ENCODE peak calls at places on chromosome 6, in ten cellular contexts. S is BE2C; T is CD4-positive, alpha-beta T cell; Y is natural killer cell; D is PC-3; F is fibroblast of lung; J is neural crest cell; L is GM20000; N is GM13976; K is GM23338. Z is an unnamed sample.

GRCh38 chr6:139257821-139258398 is 33.9 kb downstream of the TXLNB start:
- DNase-seq in S (no peak), T (no peak), Y (no peak), D (no peak), F (no peak), J (no peak), L (no peak), N (no peak), K (peak), Z (no peak)

GRCh38 chr6:65531545-65531944 is 175.5 kb downstream of the EYS start:
- DNase-seq in S (no peak), T (no peak), Y (no peak), D (no peak), F (no peak), J (no peak), L (no peak), N (no peak), K (no peak), Z (no peak)

GRCh38 chr6:571892-572291 is 85.0 kb downstream of the HUS1B start:
- DNase-seq in S (no peak), T (no peak), Y (no peak), D (peak), F (no peak), J (no peak), L (no peak), N (no peak), K (no peak), Z (no peak)

GRCh38 chr6:41524634-41525011 is 21.6 kb upstream of the FOXP4 start:
- DNase-seq in S (no peak), T (no peak), Y (no peak), D (no peak), F (no peak), J (no peak), L (no peak), N (no peak), K (no peak), Z (no peak)

GRCh38 chr6:119626884-119627619 is 277.5 kb upstream of the MAN1A1 start:
- DNase-seq in S (no peak), T (no peak), Y (no peak), D (peak), F (no peak), J (no peak), L (no peak), N (no peak), K (no peak), Z (no peak)

GRCh38 chr6:41638002-41638800 is at the start of gene MDFI:
- DNase-seq in S (no peak), T (no peak), Y (no peak), D (no peak), F (no peak), J (peak), L (no peak), N (no peak), K (peak), Z (no peak)

GRCh38 chr6:139452176-139452876 is 77.9 kb upstream of the CITED2 start:
- DNase-seq in S (no peak), T (no peak), Y (no peak), D (peak), F (peak), J (no peak), L (no peak), N (no peak), K (no peak), Z (no peak)

GRCh38 chr6:82348130-82348529 is 15.5 kb upstream of the TPBG start:
- DNase-seq in S (no peak), T (no peak), Y (no peak), D (peak), F (no peak), J (no peak), L (no peak), N (no peak), K (peak), Z (no peak)

GRCh38 chr6:47256361-47256760 is 53.3 kb downstream of the TNFRSF21 start:
- DNase-seq in S (no peak), T (no peak), Y (no peak), D (no peak), F (no peak), J (no peak), L (no peak), N (no peak), K (no peak), Z (no peak)

GRCh38 chr6:148518371-148519156 is 175.9 kb downstream of the SASH1 start:
- DNase-seq in S (no peak), T (no peak), Y (no peak), D (no peak), F (no peak), J (no peak), L (no peak), N (no peak), K (no peak), Z (no peak)

GRCh38 chr6:127844529-127844928 is 56.3 kb downstream of the THEMIS start:
- DNase-seq in S (no peak), T (no peak), Y (no peak), D (no peak), F (peak), J (no peak), L (no peak), N (no peak), K (no peak), Z (no peak)

GRCh38 chr6:157430834-157431233 is 49.8 kb downstream of the ZDHHC14 start:
- DNase-seq in S (no peak), T (no peak), Y (no peak), D (no peak), F (no peak), J (no peak), L (no peak), N (no peak), K (no peak), Z (no peak)

GRCh38 chr6:104795363-104795762 is 64.4 kb downstream of the HACE1 start:
- DNase-seq in S (no peak), T (no peak), Y (no peak), D (no peak), F (no peak), J (no peak), L (no peak), N (no peak), K (no peak), Z (no peak)

GRCh38 chr6:4774715-4775590 is 1.3 kb upstream of the CDYL start:
- DNase-seq in S (no peak), T (peak), Y (peak), D (no peak), F (no peak), J (peak), L (no peak), N (peak), K (peak), Z (peak)

GRCh38 chr6:11389977-11390376 is 147.6 kb upstream of the TMEM170B start:
- DNase-seq in S (no peak), T (no peak), Y (no peak), D (peak), F (no peak), J (no peak), L (no peak), N (no peak), K (no peak), Z (no peak)

GRCh38 chr6:22041797-22042489 is 254.9 kb downstream of the PRL start:
- DNase-seq in S (no peak), T (no peak), Y (no peak), D (peak), F (peak), J (no peak), L (no peak), N (no peak), K (no peak), Z (no peak)

GRCh38 chr6:21455071-21455470 is 138.5 kb upstream of the SOX4 start:
- DNase-seq in S (no peak), T (no peak), Y (no peak), D (no peak), F (no peak), J (no peak), L (no peak), N (no peak), K (no peak), Z (no peak)

GRCh38 chr6:41698350-41698781 is 37.0 kb downstream of the TFEB start:
- DNase-seq in S (no peak), T (no peak), Y (no peak), D (no peak), F (peak), J (no peak), L (no peak), N (no peak), K (no peak), Z (no peak)

GRCh38 chr6:106974337-106974998 is at the start of gene CD24:
- DNase-seq in S (peak), T (no peak), Y (no peak), D (peak), F (no peak), J (peak), L (peak), N (peak), K (peak), Z (peak)

GRCh38 chr6:3808759-3809514 is 40.2 kb upstream of the FAM50B start:
- DNase-seq in S (no peak), T (no peak), Y (no peak), D (peak), F (peak), J (no peak), L (no peak), N (no peak), K (no peak), Z (no peak)

GRCh38 chr6:14881399-14881798 is 364.5 kb upstream of the JARID2 start:
- DNase-seq in S (no peak), T (no peak), Y (no peak), D (peak), F (peak), J (no peak), L (no peak), N (no peak), K (no peak), Z (no peak)

GRCh38 chr6:91730710-91731109 is 1143.8 kb upstream of the MAP3K7 start:
- DNase-seq in S (no peak), T (no peak), Y (no peak), D (no peak), F (no peak), J (no peak), L (peak), N (no peak), K (no peak), Z (no peak)

GRCh38 chr6:143457563-143458359 is 7.2 kb downstream of the PEX3 start:
- DNase-seq in S (no peak), T (no peak), Y (no peak), D (peak), F (peak), J (no peak), L (no peak), N (no peak), K (no peak), Z (no peak)

DNA sequence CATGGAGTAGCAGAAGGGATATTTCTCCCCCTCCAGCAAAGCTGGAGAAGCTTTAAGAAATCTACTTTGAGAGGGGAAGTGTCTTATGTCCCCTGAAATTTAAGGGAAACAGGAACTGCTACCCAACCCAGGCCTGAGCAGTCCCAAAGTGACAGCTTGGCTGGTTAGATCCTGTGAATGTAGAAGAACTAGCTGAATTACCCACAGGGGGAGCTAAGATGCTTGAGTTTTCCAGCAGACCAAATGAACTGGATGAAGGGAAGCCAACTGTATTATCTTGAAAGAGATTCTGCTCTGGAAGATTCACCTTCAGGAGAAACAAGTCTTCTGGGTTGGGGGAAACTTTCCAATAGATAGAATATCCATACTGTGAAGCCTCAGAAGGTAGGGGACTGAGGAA is 303.3 kb upstream of the MMS22L start:
- DNase-seq in S (peak), T (no peak), Y (no peak), D (no peak), F (peak), J (no peak), L (peak), N (peak), K (peak), Z (no peak)
- TF ChIP-seq CTCF in S (peak), T (no peak), Y (no peak), D (peak), F (peak), J (peak), L (no peak), N (peak), K (peak), Z (no peak)

DNA sequence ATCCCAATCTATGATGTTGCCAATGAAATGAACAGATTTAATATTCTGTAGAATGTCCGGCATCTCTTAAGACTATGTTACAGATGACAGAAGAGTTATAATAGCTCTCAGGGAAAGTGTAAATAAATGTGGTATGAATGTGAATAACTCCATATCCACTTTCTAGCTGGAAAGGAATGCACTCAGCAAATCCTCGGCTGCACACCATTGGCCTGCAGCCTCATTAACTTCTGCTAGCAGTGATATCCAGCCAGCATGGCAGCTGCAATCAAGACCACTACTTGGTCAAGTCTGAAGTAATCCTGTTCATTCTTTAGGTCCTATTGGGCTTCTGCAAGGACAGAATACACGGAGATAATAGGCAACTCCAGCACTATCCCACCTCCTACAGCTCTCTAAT is 17.3 kb upstream of the MICA start:
- DNase-seq in S (no peak), T (no peak), Y (no peak), D (no peak), F (no peak), J (no peak), L (no peak), N (no peak), K (no peak), Z (no peak)
- TF ChIP-seq CTCF in S (no peak), T (no peak), Y (no peak), D (no peak), F (no peak), J (no peak), L (no peak), N (no peak), K (no peak), Z (no peak)

GRCh38 chr6:28861339-28861738 is 62.4 kb downstream of the TRIM27 start:
- DNase-seq in S (no peak), T (no peak), Y (no peak), D (no peak), F (no peak), J (no peak), L (no peak), N (no peak), K (no peak), Z (no peak)
- TF ChIP-seq CTCF in S (no peak), T (no peak), Y (no peak), D (no peak), F (no peak), J (no peak), L (no peak), N (no peak), K (no peak), Z (no peak)

GRCh38 chr6:42848700-42849099 is 30.7 kb upstream of the RPL7L1 start:
- DNase-seq in S (no peak), T (no peak), Y (no peak), D (no peak), F (no peak), J (no peak), L (no peak), N (no peak), K (no peak), Z (no peak)
- TF ChIP-seq CTCF in S (no peak), T (no peak), Y (no peak), D (no peak), F (no peak), J (no peak), L (no peak), N (no peak), K (no peak), Z (no peak)

DNA sequence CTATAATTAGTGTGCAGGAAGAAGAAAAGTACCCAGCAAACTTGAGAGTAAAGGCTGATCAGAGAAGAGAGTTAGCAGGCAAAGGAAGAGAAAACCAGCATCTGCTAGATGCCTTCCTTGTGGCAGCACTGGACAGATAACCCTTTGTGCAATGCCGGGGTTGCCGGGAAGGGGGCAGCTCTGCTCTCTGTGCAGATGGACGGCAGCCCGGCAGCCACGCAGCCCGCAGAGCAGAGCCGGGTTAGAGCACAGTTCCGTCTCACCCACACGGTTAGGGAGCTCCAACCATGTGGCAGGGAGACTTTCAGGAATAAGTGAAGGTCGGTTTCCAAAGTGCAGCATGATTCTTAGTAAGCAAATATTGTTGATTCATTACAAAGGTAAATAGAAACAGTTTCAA is 80.0 kb upstream of the RPS6KA2 start:
- DNase-seq in S (peak), T (no peak), Y (no peak), D (peak), F (peak), J (peak), L (peak), N (peak), K (peak), Z (peak)
- TF ChIP-seq CTCF in S (peak), T (no peak), Y (peak), D (peak), F (peak), J (peak), L (peak), N (peak), K (peak), Z (no peak)

DNA sequence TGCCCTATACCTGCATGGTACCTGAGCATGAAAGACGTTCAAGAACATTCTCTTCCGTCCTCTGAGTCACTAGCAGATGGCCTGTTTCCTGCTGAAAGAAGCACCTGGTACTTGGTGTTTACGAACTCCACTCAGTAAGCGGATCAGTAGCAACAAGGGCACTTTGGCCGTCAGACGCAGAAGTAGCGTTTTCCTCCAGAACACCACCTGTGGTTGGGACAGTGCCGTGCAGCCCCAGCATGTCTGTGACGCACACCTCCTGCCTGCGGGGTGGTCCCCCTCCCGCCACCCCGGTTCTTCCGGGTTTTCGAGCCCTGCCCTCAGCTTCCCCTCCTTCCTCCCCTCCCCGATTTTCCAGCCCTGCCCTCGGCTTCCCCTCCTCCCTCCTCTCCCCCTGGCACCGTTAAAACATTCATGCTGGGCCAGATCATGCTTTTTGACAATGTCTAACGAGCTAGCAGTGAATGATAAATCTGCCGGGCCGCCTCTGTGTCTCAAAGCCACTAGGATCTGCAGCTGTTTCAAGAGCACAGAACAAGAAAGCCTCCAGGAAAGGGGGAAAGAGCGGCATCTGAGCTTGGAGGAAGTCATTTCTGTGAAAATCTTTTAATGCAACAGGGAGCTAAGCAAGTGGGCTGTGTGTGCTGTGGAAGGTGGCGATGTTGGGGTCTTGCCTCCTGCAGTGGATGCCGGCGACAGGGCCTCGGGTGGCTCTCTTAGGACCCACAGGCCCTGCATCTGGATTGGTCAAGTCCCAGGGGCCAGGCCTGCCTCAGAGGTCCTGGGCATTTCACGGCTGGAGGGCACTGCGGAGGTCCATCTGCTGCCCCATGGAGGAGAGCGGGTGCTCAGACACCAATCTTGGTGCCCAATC is 207.9 kb downstream of the ERMARD start:
- DNase-seq in S (no peak), T (peak), Y (peak), D (no peak), F (no peak), J (no peak), L (peak), N (no peak), K (peak), Z (peak)
- TF ChIP-seq CTCF in S (no peak), T (no peak), Y (no peak), D (no peak), F (no peak), J (no peak), L (no peak), N (no peak), K (no peak), Z (no peak)

GRCh38 chr6:31919624-31920303 is 7.8 kb upstream of the C2 start:
- DNase-seq in S (no peak), T (no peak), Y (no peak), D (no peak), F (no peak), J (no peak), L (no peak), N (no peak), K (no peak), Z (no peak)

GRCh38 chr6:31927242-31927867 is at the start of gene C2:
- DNase-seq in S (no peak), T (no peak), Y (no peak), D (no peak), F (no peak), J (no peak), L (no peak), N (no peak), K (no peak), Z (no peak)

GRCh38 chr6:31920803-31921202 is 6.7 kb upstream of the C2 start:
- DNase-seq in S (no peak), T (no peak), Y (no peak), D (no peak), F (peak), J (no peak), L (no peak), N (no peak), K (no peak), Z (no peak)

GRCh38 chr6:31918069-31918725 is 9.3 kb upstream of the C2 start:
- DNase-seq in S (no peak), T (no peak), Y (no peak), D (no peak), F (no peak), J (no peak), L (no peak), N (no peak), K (no peak), Z (no peak)

DNA sequence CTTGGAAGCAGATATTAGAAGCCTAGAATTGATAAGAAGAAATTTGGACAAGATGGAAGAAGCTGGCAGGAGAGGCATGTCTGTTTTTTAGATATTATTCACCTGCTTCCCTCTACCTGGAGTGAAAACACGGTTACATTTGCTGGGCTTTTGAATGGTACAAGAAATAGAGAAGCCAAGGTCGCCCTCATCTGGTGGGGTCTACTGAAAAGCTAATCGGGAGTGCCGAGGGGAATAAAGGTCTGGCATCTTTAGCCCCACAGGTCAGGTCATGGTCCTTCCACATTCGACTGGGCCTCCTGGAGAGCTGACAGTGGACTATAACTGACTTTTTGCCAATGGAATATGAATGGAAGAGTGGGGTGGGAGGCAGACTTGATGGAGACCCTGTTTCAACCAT is 4.6 kb upstream of the C2 start:
- DNase-seq in S (no peak), T (no peak), Y (no peak), D (peak), F (no peak), J (no peak), L (no peak), N (no peak), K (peak), Z (peak)
- TF ChIP-seq CTCF in S (peak), T (peak), Y (no peak), D (peak), F (peak), J (no peak), L (peak), N (peak), K (peak), Z (peak)

GRCh38 chr6:69164564-69165252 is 529.6 kb downstream of the ADGRB3 start:
- DNase-seq in S (peak), T (no peak), Y (no peak), D (peak), F (peak), J (no peak), L (no peak), N (no peak), K (peak), Z (no peak)
- TF ChIP-seq CTCF in S (peak), T (no peak), Y (no peak), D (peak), F (no peak), J (peak), L (no peak), N (no peak), K (peak), Z (no peak)

GRCh38 chr6:111147440-111147839 is 60.1 kb downstream of the SLC16A10 start:
- DNase-seq in S (no peak), T (no peak), Y (no peak), D (no peak), F (no peak), J (no peak), L (no peak), N (no peak), K (no peak), Z (no peak)
- TF ChIP-seq CTCF in S (no peak), T (no peak), Y (no peak), D (no peak), F (no peak), J (no peak), L (no peak), N (no peak), K (no peak), Z (no peak)

Z was measured in activated CD8-positive, alpha-beta T cell treated with anti-CD3 and anti-CD28 coated beads for 36 hours.